ENCODE peak calls at places on chromosomes 13 and 19, in eight cellular contexts. X is neuronal stem cell; E is activated CD4-positive, alpha-beta T cell treated with anti-CD3 and anti-CD28 coated beads, Interleukin-2, amount 50 U/mL, for 1 hour; V is stimulated activated CD4-positive, alpha-beta T cell treated with anti-CD3 and anti-CD28 coated beads, Interleukin-12 subunit alpha, Interleukin-12 subunit beta, amount 100 ng/mL, for 4 hours; N is AG08395; Q is stimulated activated CD8-positive, alpha-beta memory T cell treated with anti-CD3 and anti-CD28 coated beads, Interleukin-7, amount 100 ng/mL, for 48 hours; K is cardiac fibroblast; L is activated naive CD8-positive, alpha-beta T cell treated with anti-CD3 and anti-CD28 coated beads, Interleukin-2, amount 50 U/mL, for 24 hours. U is an unnamed sample.

GRCh38 chr19:49469828-49470614 is 4.0 kb upstream of the FLT3LG start:
- DNase-seq in E (peak), L (peak), X (no peak), N (peak), K (no peak), V (no peak), Q (peak), U (no peak)

GRCh38 chr19:6750062-6750461 is 10.6 kb downstream of the TRIP10 start:
- DNase-seq in X (no peak), V (no peak), E (no peak), N (no peak), Q (no peak), K (no peak), L (no peak), U (no peak)

GRCh38 chr13:94344126-94344863 is 135.2 kb downstream of the DCT start:
- DNase-seq in N (peak), L (no peak), V (no peak), X (no peak), E (no peak), K (peak), Q (no peak), U (no peak)

GRCh38 chr13:41751277-41751676 is 209.6 kb downstream of the VWA8 start:
- DNase-seq in L (no peak), V (no peak), X (no peak), N (peak), Q (no peak), E (no peak), K (peak), U (no peak)

GRCh38 chr13:103471896-103472295 is 405.7 kb upstream of the SLC10A2 start:
- DNase-seq in Q (no peak), E (no peak), X (no peak), L (no peak), K (no peak), N (no peak), V (no peak), U (peak)

GRCh38 chr13:75689686-75690085 is 53.6 kb downstream of the LMO7 start:
- DNase-seq in V (no peak), E (no peak), X (no peak), N (no peak), L (no peak), Q (no peak), K (no peak), U (no peak)

GRCh38 chr13:23901365-23901764 is 4.1 kb upstream of the C1QTNF9B start:
- DNase-seq in L (no peak), Q (no peak), N (no peak), E (no peak), X (no peak), K (peak), V (no peak), U (no peak)

GRCh38 chr19:1085053-1085658 is 10.0 kb downstream of the POLR2E start:
- DNase-seq in Q (no peak), K (no peak), L (no peak), E (no peak), N (no peak), V (no peak), X (no peak), U (no peak)

GRCh38 chr13:56299650-56300049 is 841.1 kb upstream of the PRR20A start:
- DNase-seq in V (no peak), Q (no peak), E (no peak), K (no peak), N (no peak), X (no peak), L (no peak), U (no peak)

GRCh38 chr13:42997381-42997780 is 5.3 kb upstream of the EPSTI1 start:
- DNase-seq in E (no peak), L (no peak), N (no peak), X (no peak), V (no peak), K (peak), Q (no peak), U (no peak)

GRCh38 chr19:46610413-46610775 is 9.3 kb downstream of the CALM3 start:
- DNase-seq in X (no peak), L (no peak), N (no peak), E (no peak), Q (no peak), K (no peak), V (no peak), U (no peak)

GRCh38 chr13:45786293-45786920 is 65.1 kb downstream of the SIAH3 start:
- DNase-seq in K (no peak), E (no peak), L (no peak), X (no peak), Q (no peak), V (no peak), N (no peak), U (no peak)

GRCh38 chr19:47186337-47187022 is 44.5 kb downstream of the BBC3 start:
- DNase-seq in X (no peak), E (peak), K (no peak), Q (peak), N (no peak), V (peak), L (peak), U (no peak)

GRCh38 chr19:8148088-8148409 is 1.3 kb downstream of the FBN3 start:
- DNase-seq in K (no peak), L (no peak), V (no peak), X (no peak), E (no peak), N (no peak), Q (no peak), U (no peak)

GRCh38 chr19:54451331-54451871 is 2.4 kb downstream of the LENG8 start:
- DNase-seq in X (no peak), V (no peak), N (no peak), K (peak), E (no peak), Q (no peak), L (no peak), U (no peak)

GRCh38 chr19:50890422-50891252 is 17.4 kb downstream of the KLK2 start:
- DNase-seq in Q (no peak), E (no peak), L (no peak), V (no peak), K (peak), X (no peak), N (no peak), U (no peak)

GRCh38 chr13:29815336-29815735 is 35.1 kb downstream of the UBL3 start:
- DNase-seq in Q (no peak), L (no peak), X (no peak), K (no peak), N (no peak), E (no peak), V (no peak), U (no peak)

GRCh38 chr13:97122381-97122996 is 99.6 kb upstream of the MBNL2 start:
- DNase-seq in Q (no peak), V (no peak), N (peak), L (no peak), X (no peak), K (peak), E (no peak), U (no peak)

GRCh38 chr19:17329061-17329767 is 5.4 kb downstream of the ANO8 start:
- DNase-seq in E (peak), X (no peak), Q (no peak), K (no peak), N (no peak), L (peak), V (peak), U (peak)

GRCh38 chr19:50379602-50380001 is 3.3 kb downstream of the NR1H2 start:
- DNase-seq in K (no peak), L (no peak), E (no peak), Q (no peak), N (no peak), X (no peak), V (no peak), U (no peak)

GRCh38 chr19:46495789-46496099 is at the start of gene PNMA8B:
- DNase-seq in N (peak), X (peak), E (peak), L (no peak), Q (no peak), K (peak), V (peak), U (peak)

GRCh38 chr19:16139752-16140151 is 3.7 kb upstream of the HSH2D start:
- DNase-seq in K (no peak), L (no peak), Q (no peak), N (no peak), X (no peak), V (no peak), E (no peak), U (no peak)

GRCh38 chr13:101706651-101707050 is 254.2 kb downstream of the ITGBL1 start:
- DNase-seq in X (no peak), E (no peak), L (peak), Q (peak), K (peak), V (no peak), N (peak), U (no peak)

GRCh38 chr19:3813473-3814392 is 27.6 kb upstream of the MATK start:
- DNase-seq in N (no peak), X (no peak), Q (no peak), E (no peak), K (no peak), L (no peak), V (no peak), U (no peak)

GRCh38 chr19:33957804-33958203 is 161.1 kb downstream of the KCTD15 start:
- DNase-seq in Q (no peak), L (no peak), V (no peak), X (no peak), E (no peak), K (no peak), N (no peak), U (no peak)

GRCh38 chr13:72384879-72385278 is 342.6 kb downstream of the MZT1 start:
- DNase-seq in V (no peak), L (no peak), K (peak), N (peak), E (no peak), Q (no peak), X (no peak), U (no peak)

GRCh38 chr19:43639507-43640423 is at the start of gene CADM4:
- DNase-seq in Q (no peak), K (no peak), V (peak), X (peak), E (peak), L (peak), N (no peak), U (peak)

GRCh38 chr13:113835461-113836274 is 28.2 kb downstream of the GAS6 start:
- DNase-seq in V (no peak), K (peak), L (no peak), E (no peak), Q (no peak), X (no peak), N (peak), U (no peak)

GRCh38 chr13:99133230-99133629 is 67.4 kb upstream of the UBAC2 start:
- DNase-seq in Q (no peak), X (no peak), V (no peak), N (no peak), E (no peak), L (no peak), K (no peak), U (no peak)

GRCh38 chr13:112719016-112719415 is 29.2 kb downstream of the ATP11A start:
- DNase-seq in X (no peak), L (no peak), V (no peak), E (no peak), N (no peak), K (no peak), Q (no peak), U (no peak)